ENCODE peak calls at places on chromosomes 5 and 9, in ten cellular contexts. D is aorta, C is type B pancreatic cell, Y is cardiac fibroblast, R is lower lobe of right lung, H is putamen, S is NCI-H2171 treated with DMSO at 0.1 percent for 48 hours, N is AG08396, Z is GM12865, L is islet precursor cell. U is an unnamed sample.

GRCh38 chr5:68911840-68912690 is 181.7 kb upstream of the SLC30A5 start:
- DNase-seq in D (no peak), C (no peak), Y (peak; percentile 79), R (no peak), H (no peak), S (no peak), N (peak; percentile 41), Z (no peak), L (no peak), U (no peak)

GRCh38 chr9:20314981-20315380 is 307.3 kb downstream of the MLLT3 start:
- DNase-seq in D (no peak), C (no peak), Y (no peak), R (no peak), H (no peak), S (no peak), N (no peak), Z (no peak), L (no peak), U (no peak)

GRCh38 chr5:62886603-62887315 is 308.1 kb downstream of the LRRC70 start:
- DNase-seq in D (no peak), C (no peak), Y (no peak), R (no peak), H (no peak), S (no peak), N (no peak), Z (no peak), L (peak; percentile 75), U (no peak)

GRCh38 chr9:19689324-19690087 is 99.3 kb downstream of the SLC24A2 start:
- DNase-seq in D (no peak), C (no peak), Y (no peak), R (no peak), H (no peak), S (no peak), N (peak; percentile 2), Z (no peak), L (no peak), U (no peak)

GRCh38 chr5:175252234-175252805 is 191.7 kb downstream of the DRD1 start:
- DNase-seq in D (no peak), C (no peak), Y (no peak), R (no peak), H (no peak), S (no peak), N (no peak), Z (no peak), L (no peak), U (no peak)

GRCh38 chr9:22337261-22337660 is 109.4 kb upstream of the DMRTA1 start:
- DNase-seq in D (no peak), C (no peak), Y (no peak), R (no peak), H (no peak), S (no peak), N (no peak), Z (no peak), L (no peak), U (no peak)

GRCh38 chr9:15578719-15579118 is 25.9 kb downstream of the CCDC171 start:
- DNase-seq in D (no peak), C (no peak), Y (peak; percentile 75), R (no peak), H (no peak), S (no peak), N (peak; percentile 14), Z (no peak), L (no peak), U (no peak)

GRCh38 chr9:137218754-137219271 is 3.2 kb downstream of the RNF208 start:
- DNase-seq in D (no peak), C (no peak), Y (peak; percentile 65), R (no peak), H (no peak), S (no peak), N (peak; percentile 75), Z (no peak), L (peak; percentile 84), U (no peak)

GRCh38 chr5:80408976-80409926 is 1.4 kb downstream of the ZFYVE16 start:
- DNase-seq in D (no peak), C (no peak), Y (peak; percentile 19), R (no peak), H (no peak), S (no peak), N (no peak), Z (no peak), L (no peak), U (peak; percentile 27)

GRCh38 chr5:179371681-179372675 is 26.7 kb upstream of the ADAMTS2 start:
- DNase-seq in D (peak; percentile 59), C (peak; percentile 65), Y (no peak), R (no peak), H (no peak), S (peak; percentile 86), N (no peak), Z (no peak), L (peak; percentile 44), U (peak; percentile 77)

GRCh38 chr9:132094314-132094791 is 14.7 kb upstream of the MED27 start:
- DNase-seq in D (no peak), C (no peak), Y (peak; percentile 79), R (no peak), H (no peak), S (no peak), N (no peak), Z (no peak), L (no peak), U (no peak)

GRCh38 chr9:131813116-131813515 is 73.2 kb upstream of the RAPGEF1 start:
- DNase-seq in D (peak; percentile 22), C (no peak), Y (no peak), R (no peak), H (no peak), S (no peak), N (no peak), Z (no peak), L (no peak), U (no peak)

GRCh38 chr5:37208883-37209808 is 40.0 kb downstream of the CPLANE1 start:
- DNase-seq in D (no peak), C (no peak), Y (peak; percentile 30), R (no peak), H (no peak), S (no peak), N (peak; percentile 90), Z (peak; percentile 64), L (no peak), U (peak; percentile 21)

GRCh38 chr9:6873862-6874261 is 116.1 kb downstream of the KDM4C start:
- DNase-seq in D (no peak), C (no peak), Y (peak; percentile 69), R (no peak), H (peak; percentile 39), S (no peak), N (no peak), Z (no peak), L (no peak), U (no peak)

GRCh38 chr5:172530406-172530805 is 76.1 kb upstream of the SH3PXD2B start:
- DNase-seq in D (no peak), C (peak; percentile 36), Y (no peak), R (no peak), H (no peak), S (no peak), N (no peak), Z (no peak), L (no peak), U (no peak)

GRCh38 chr9:89505048-89505447 is 7.1 kb upstream of the SEMA4D start:
- DNase-seq in D (no peak), C (no peak), Y (no peak), R (no peak), H (no peak), S (no peak), N (no peak), Z (no peak), L (no peak), U (no peak)

GRCh38 chr5:24788829-24789509 is 144.2 kb upstream of the CDH10 start:
- DNase-seq in D (no peak), C (no peak), Y (peak; percentile 15), R (no peak), H (peak; percentile 13), S (no peak), N (no peak), Z (no peak), L (no peak), U (no peak)

GRCh38 chr5:61837788-61838187 is 468.2 kb upstream of the KIF2A start:
- DNase-seq in D (no peak), C (no peak), Y (no peak), R (no peak), H (no peak), S (no peak), N (no peak), Z (no peak), L (no peak), U (no peak)

U was measured in retina.